ENCODE peak calls at places on chromosome 6, in six cellular contexts. N is CD8-positive, alpha-beta T cell; W is WERI-Rb-1; X is GM23248; G is psoas muscle; S is tibial nerve. I is an unnamed sample.

GRCh38 chr6:137734875-137735182 is 132.2 kb upstream of the TNFAIP3 start:
- DNase-seq in N (no peak), W (no peak), X (no peak), G (no peak), S (no peak), I (no peak)

GRCh38 chr6:1645466-1646185 is 35.9 kb downstream of the FOXC1 start:
- DNase-seq in N (no peak), W (no peak), X (peak; percentile 34), G (peak; percentile 24), S (no peak), I (no peak)

GRCh38 chr6:77740380-77740779 is 87.5 kb downstream of the MEI4 start:
- DNase-seq in N (no peak), W (no peak), X (peak; percentile 53), G (no peak), S (no peak), I (no peak)

GRCh38 chr6:41488392-41489129 is 57.6 kb upstream of the FOXP4 start:
- DNase-seq in N (no peak), W (peak; percentile 99), X (peak; percentile 39), G (peak; percentile 56), S (peak; percentile 18), I (no peak)

GRCh38 chr6:17394192-17394611 is 807 bp downstream of the CAP2 start:
- DNase-seq in N (no peak), W (peak; percentile 42), X (peak; percentile 82), G (peak; percentile 79), S (no peak), I (no peak)

GRCh38 chr6:136784271-136784664 is 8.0 kb downstream of the MAP3K5 start:
- DNase-seq in N (no peak), W (no peak), X (no peak), G (no peak), S (no peak), I (no peak)

GRCh38 chr6:82068721-82069120 is 178.8 kb downstream of the IBTK start:
- DNase-seq in N (no peak), W (peak; percentile 37), X (no peak), G (no peak), S (no peak), I (no peak)

GRCh38 chr6:27138837-27139752 is 108.4 kb upstream of the PRSS16 start:
- DNase-seq in N (no peak), W (no peak), X (no peak), G (peak; percentile 60), S (no peak), I (no peak)

GRCh38 chr6:13303668-13304017 is 24.7 kb downstream of the TBC1D7 start:
- DNase-seq in N (no peak), W (peak; percentile 65), X (peak; percentile 29), G (peak; percentile 89), S (peak; percentile 57), I (no peak)

GRCh38 chr6:36692861-36693702 is 4.5 kb upstream of the RAB44 start:
- DNase-seq in N (no peak), W (no peak), X (peak; percentile 43), G (peak; percentile 77), S (no peak), I (no peak)

GRCh38 chr6:35691027-35691824 is 2.5 kb upstream of the FKBP5 start:
- DNase-seq in N (no peak), W (no peak), X (peak; percentile 76), G (peak; percentile 97), S (peak; percentile 89), I (peak; percentile 72)

GRCh38 chr6:53042112-53042511 is 23.1 kb upstream of the FBXO9 start:
- DNase-seq in N (no peak), W (no peak), X (peak; percentile 93), G (no peak), S (no peak), I (no peak)

GRCh38 chr6:111658445-111659154 is 52.9 kb upstream of the TRAF3IP2 start:
- DNase-seq in N (no peak), W (no peak), X (peak; percentile 86), G (no peak), S (no peak), I (no peak)

GRCh38 chr6:12066297-12066696 is 54.2 kb downstream of the HIVEP1 start:
- DNase-seq in N (no peak), W (no peak), X (no peak), G (no peak), S (no peak), I (no peak)

GRCh38 chr6:163122365-163122764 is 292.2 kb upstream of the QKI start:
- DNase-seq in N (no peak), W (no peak), X (no peak), G (no peak), S (no peak), I (no peak)

GRCh38 chr6:5325173-5325572 is 63.9 kb downstream of the FARS2 start:
- DNase-seq in N (no peak), W (no peak), X (no peak), G (no peak), S (no peak), I (no peak)

GRCh38 chr6:154242617-154243357 is 113.8 kb downstream of the IPCEF1 start:
- DNase-seq in N (no peak), W (no peak), X (no peak), G (no peak), S (no peak), I (no peak)

GRCh38 chr6:154246723-154247118 is 109.9 kb downstream of the IPCEF1 start:
- DNase-seq in N (no peak), W (no peak), X (no peak), G (no peak), S (no peak), I (no peak)

GRCh38 chr6:154241570-154241969 is 115.0 kb downstream of the IPCEF1 start:
- DNase-seq in N (no peak), W (no peak), X (no peak), G (no peak), S (no peak), I (no peak)

GRCh38 chr6:154245542-154245941 is 111.1 kb downstream of the IPCEF1 start:
- DNase-seq in N (no peak), W (no peak), X (no peak), G (no peak), S (no peak), I (no peak)

DNA sequence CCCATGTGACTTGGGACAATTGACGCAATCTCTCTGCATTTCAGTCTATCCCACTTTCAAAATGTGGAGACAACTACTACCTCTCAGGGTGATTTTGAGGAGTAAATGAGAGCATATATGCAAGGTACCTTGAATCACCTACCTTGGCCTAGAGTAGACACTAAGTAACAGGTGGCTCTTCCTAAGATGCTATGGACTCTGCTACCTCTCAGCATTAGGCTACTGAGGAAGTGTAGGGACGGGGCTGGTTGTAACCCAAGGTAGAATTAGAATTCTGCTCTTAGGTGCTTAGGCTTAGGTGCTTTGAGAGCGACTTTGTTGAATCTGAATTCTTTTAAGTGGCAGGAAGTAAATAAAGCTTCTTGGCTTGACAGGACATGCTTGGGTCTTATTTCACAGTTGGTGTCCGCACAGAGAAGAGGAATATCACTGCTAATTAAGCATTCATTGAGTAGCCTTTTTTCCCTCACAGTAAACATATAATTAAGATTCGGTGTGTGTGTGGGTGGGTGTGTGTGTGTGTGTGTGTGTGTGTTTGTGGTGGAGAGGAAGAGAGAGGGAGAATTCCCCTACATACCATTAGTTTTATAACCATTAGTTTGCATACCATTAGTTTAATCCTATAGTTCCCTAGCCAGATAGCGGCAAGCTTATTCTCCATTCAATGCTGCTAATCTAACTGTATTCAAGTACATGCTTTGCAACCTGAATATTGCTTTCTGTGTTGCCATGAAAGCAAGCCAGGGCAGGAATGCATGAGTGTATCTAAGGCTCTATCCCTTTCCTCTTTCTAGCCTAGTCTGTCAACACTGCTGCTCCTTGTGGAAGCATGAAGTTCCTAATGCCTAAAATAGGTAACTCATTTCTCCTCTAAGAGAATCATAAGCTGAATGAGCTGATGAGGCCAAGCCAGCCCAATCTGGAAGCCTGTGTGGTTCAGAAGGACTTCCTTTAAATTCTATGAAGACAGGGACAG is 112.5 kb downstream of the IPCEF1 start:
- DNase-seq in N (no peak), W (no peak), X (no peak), G (no peak), S (no peak), I (no peak)
- H3K4me3 ChIP-seq in N (peak overlapping the region; percentile 69), W (no peak overlapping the region), X (no peak overlapping the region), G (no peak overlapping the region), S (no peak overlapping the region), I (no peak overlapping the region)

DNA sequence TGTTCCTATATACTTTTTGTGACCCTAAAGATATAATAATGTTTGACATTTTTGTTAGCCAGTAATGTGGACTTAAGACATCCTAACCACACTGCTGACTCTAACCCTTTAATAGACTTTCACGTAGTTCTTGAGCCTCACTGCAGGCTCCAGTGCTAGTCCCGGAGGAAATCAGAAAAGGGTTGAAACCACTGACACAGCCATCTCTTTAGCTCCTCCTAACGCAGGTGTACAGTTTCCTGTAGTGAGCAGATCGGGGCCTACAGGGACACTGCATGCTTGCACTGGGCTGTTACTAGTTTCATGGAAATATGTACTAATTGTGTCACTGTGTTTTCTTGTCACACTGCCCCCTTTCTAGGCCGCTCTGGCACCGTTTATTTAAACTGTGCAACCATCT is 512 bp upstream of the HDGFL1 start:
- DNase-seq in N (no peak), W (no peak), X (no peak), G (no peak), S (no peak), I (no peak)
- H3K9me3 ChIP-seq in N (no peaks in the 10 kb centered on the region), W (no peaks in the 10 kb centered on the region), X (no peaks in the 10 kb centered on the region), G (no peaks in the 10 kb centered on the region), S (no peaks in the 10 kb centered on the region), I (no peaks in the 10 kb centered on the region)

GRCh38 chr6:10390495-10391298 is 24.2 kb downstream of the TFAP2A start:
- DNase-seq in N (no peak), W (no peak), X (no peak), G (no peak), S (no peak), I (no peak)
- H3K4me3 ChIP-seq in N (no peak overlapping the region), W (no peak overlapping the region), X (no peak overlapping the region), G (no peak overlapping the region), S (no peak overlapping the region), I (no peak overlapping the region)

GRCh38 chr6:168039849-168040248 is 39.2 kb downstream of the FRMD1 start:
- DNase-seq in N (no peak), W (peak; percentile 16), X (no peak), G (no peak), S (no peak), I (no peak)
- H3K9me3 ChIP-seq in N (peaks cover 11% of the 10 kb centered on the region), W (peaks cover 24% of the 10 kb centered on the region), X (no peaks in the 10 kb centered on the region), G (peaks cover 14% of the 10 kb centered on the region), S (peaks cover 37% of the 10 kb centered on the region), I (peaks cover 5% of the 10 kb centered on the region)

DNA sequence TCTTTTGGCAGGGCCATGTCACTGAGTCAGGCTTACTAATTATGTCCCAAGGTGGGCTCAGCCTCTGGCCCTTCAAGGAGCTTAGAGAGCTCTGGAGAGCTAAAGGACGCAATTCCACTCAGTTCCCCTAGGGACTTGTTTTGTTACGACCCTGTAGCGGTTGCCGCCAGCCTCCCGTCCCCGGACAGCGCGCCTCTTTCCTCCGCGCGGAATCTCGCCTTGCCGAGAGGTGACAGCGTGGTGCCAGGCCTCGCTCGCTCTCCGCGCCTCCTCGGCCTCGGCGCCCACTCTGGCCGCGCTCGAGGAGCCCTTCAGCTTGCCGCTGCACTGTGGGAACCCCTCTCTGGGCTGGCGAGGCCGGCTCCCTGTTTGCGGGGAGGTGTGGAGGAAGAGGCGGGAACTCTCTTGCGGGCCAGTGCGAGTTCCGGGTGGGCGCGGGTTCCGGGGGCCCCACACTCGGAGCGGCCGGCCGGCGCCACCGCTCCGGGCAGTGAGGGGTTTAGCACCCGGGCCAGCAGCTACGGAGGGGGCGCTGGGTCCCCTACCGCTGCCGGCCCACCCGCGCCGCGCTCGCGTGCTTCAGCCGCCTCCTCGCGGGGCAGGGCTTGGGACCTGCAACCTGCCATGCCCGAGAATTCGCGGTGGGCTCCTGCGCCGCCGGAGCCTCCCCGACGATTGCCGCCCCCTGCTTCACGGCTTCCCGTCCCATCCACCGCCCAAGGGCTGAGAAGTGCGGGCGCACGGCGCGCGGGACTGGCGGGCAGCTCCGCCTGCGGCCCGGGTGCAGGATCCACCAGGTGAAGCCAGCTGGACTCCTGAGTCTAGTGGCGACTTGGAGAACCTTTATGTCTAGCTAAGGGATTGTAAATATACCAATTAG is 9.9 kb upstream of the ZNF311 start:
- DNase-seq in N (no peak), W (peak; percentile 21), X (no peak), G (no peak), S (no peak), I (no peak)
- H3K4me3 ChIP-seq in N (no peak overlapping the region), W (no peak overlapping the region), X (no peak overlapping the region), G (peak overlapping the region; percentile 16), S (peak overlapping the region; percentile 19), I (peak overlapping the region; percentile 50)